ENCODE peak calls at places on chromosomes 11 and 22, in seven cellular contexts. E, Q, W, Z, M, D and S are unnamed samples.

GRCh38 chr11:117828641-117829368 is 4.3 kb upstream of the FXYD2 start:
- DNase-seq in Z (peak; percentile 51), M (peak; percentile 84), D (peak; percentile 25), Q (peak; percentile 11), W (peak; percentile 66), E (no peak), S (peak; percentile 65)

GRCh38 chr22:29814003-29814402 is 24.1 kb downstream of the ASCC2 start:
- DNase-seq in Z (no peak), Q (no peak), D (no peak), W (no peak), E (no peak), M (no peak), S (no peak)

GRCh38 chr22:26554956-26555355 is 35.0 kb downstream of the TPST2 start:
- DNase-seq in E (peak; percentile 20), D (peak; percentile 66), Z (no peak), M (no peak), Q (no peak), W (no peak), S (peak; percentile 66)

GRCh38 chr11:1516273-1517067 is 29.9 kb upstream of the MOB2 start:
- DNase-seq in M (peak; percentile 44), E (no peak), W (peak; percentile 26), Q (no peak), D (no peak), Z (peak; percentile 7), S (no peak)

GRCh38 chr11:15101072-15101701 is 13.5 kb upstream of the INSC start:
- DNase-seq in E (peak; percentile 64), W (peak; percentile 86), Z (peak; percentile 51), Q (peak; percentile 58), M (peak; percentile 71), D (peak; percentile 65), S (peak; percentile 88)

GRCh38 chr11:128888034-128888985 is 2.8 kb upstream of the KCNJ5 start:
- DNase-seq in D (no peak), W (no peak), Z (no peak), Q (peak; percentile 26), E (no peak), M (no peak), S (peak; percentile 85)

GRCh38 chr11:381501-382072 is 12.3 kb downstream of the B4GALNT4 start:
- DNase-seq in Q (no peak), D (no peak), Z (no peak), E (no peak), W (no peak), M (peak; percentile 45), S (no peak)

GRCh38 chr22:27970596-27971220 is 51.7 kb upstream of the PITPNB start:
- DNase-seq in M (no peak), E (no peak), Z (no peak), W (peak; percentile 66), Q (no peak), D (no peak), S (no peak)

GRCh38 chr11:65262381-65262680 is 569 bp downstream of the POLA2 start:
- DNase-seq in E (no peak), D (no peak), Q (no peak), M (no peak), Z (no peak), W (no peak), S (no peak)

GRCh38 chr11:4606231-4607015 is 1.6 kb downstream of the TRIM68 start:
- DNase-seq in E (no peak), D (no peak), Z (no peak), W (peak; percentile 49), Q (no peak), M (no peak), S (no peak)

GRCh38 chr11:77106321-77106720 is 3.7 kb downstream of the OMP start:
- DNase-seq in M (no peak), E (no peak), D (no peak), W (no peak), Z (no peak), Q (no peak), S (no peak)

GRCh38 chr11:127640822-127641485 is 640.4 kb upstream of the KIRREL3 start:
- DNase-seq in W (peak; percentile 1), D (no peak), Z (no peak), M (no peak), E (no peak), Q (no peak), S (no peak)

GRCh38 chr11:44727114-44727372 is 281 bp downstream of the TSPAN18 start:
- DNase-seq in M (no peak), Z (no peak), D (no peak), Q (no peak), W (no peak), E (no peak), S (peak; percentile 73)

GRCh38 chr11:71272161-71272560 is 19.8 kb upstream of the SHANK2 start:
- DNase-seq in D (no peak), M (no peak), Q (no peak), E (no peak), W (no peak), Z (no peak), S (peak; percentile 36)

GRCh38 chr22:17943533-17944204 is 80.7 kb downstream of the MICAL3 start:
- DNase-seq in M (no peak), Q (no peak), W (no peak), E (no peak), Z (no peak), D (no peak), S (no peak)

GRCh38 chr11:19751055-19751454 is 38.4 kb downstream of the NAV2 start:
- DNase-seq in D (no peak), Z (no peak), W (no peak), Q (peak; percentile 49), M (no peak), E (no peak), S (no peak)

GRCh38 chr11:107591098-107591445 is at the start of gene ELMOD1:
- DNase-seq in M (peak; percentile 70), E (no peak), Q (peak; percentile 85), Z (no peak), W (peak; percentile 12), D (peak; percentile 63), S (peak; percentile 85)

GRCh38 chr11:117839936-117840813 is 15.6 kb upstream of the FXYD2 start:
- DNase-seq in D (peak; percentile 17), Q (no peak), W (no peak), M (no peak), E (no peak), Z (no peak), S (no peak)

GRCh38 chr22:46303347-46303965 is 6.8 kb downstream of the GTSE1 start:
- DNase-seq in Q (no peak), D (no peak), M (peak; percentile 26), Z (no peak), W (peak; percentile 24), E (no peak), S (no peak)

GRCh38 chr11:19419021-19419750 is 178.4 kb upstream of the E2F8 start:
- DNase-seq in D (no peak), M (no peak), E (no peak), Q (no peak), Z (peak; percentile 76), W (peak; percentile 88), S (no peak)

GRCh38 chr11:1763796-1764661 is at the start of gene CTSD:
- DNase-seq in W (peak; percentile 80), Q (peak; percentile 81), Z (no peak), D (peak; percentile 80), M (peak; percentile 97), E (peak; percentile 88), S (peak; percentile 93)

GRCh38 chr11:90135016-90135415 is 553 bp downstream of the NAALAD2 start:
- DNase-seq in M (no peak), E (no peak), Z (no peak), W (no peak), Q (no peak), D (no peak), S (no peak)

DNA sequence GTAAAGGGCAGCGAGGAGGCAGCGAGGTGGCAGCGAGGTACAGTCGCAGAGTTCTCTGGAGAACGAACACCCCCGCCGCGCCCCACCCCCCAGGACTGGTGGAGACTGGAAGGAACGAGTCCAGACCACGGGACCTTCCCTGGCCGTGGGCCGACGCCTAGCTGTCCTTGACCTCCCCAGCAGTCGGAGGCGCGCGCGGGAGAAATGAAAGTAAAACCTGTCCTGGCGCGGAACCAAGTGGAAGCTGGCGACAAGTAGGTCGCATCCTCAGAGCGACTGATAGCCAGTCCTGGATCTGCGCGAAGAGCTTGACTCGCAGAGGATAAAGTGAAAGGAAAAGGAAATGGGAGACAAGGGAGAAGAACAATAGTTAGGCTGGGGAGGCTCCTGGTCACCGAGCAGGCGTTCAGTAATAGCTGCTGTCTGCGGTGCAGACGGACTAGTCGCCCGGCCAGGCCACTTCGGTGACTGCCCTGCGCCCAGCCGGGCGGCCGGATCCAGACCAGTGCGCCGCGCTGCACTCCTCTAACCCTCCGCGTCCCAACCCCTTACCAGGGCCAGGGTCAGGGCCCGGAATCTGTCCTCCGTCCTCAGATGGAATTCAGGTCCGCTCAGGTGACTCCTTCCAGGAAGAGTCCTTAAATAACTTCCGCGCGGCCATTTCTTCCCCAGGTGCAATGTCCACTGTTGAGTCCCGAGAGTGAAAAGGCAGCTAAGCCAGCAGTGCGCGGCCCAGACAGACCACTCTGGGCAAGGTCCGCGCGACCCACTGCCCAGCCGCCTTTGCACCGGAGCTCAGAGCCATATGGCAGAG is 1.9 kb upstream of the ADM start:
- DNase-seq in Z (no peak), D (peak; percentile 59), E (no peak), W (peak; percentile 78), Q (peak; percentile 60), M (peak; percentile 94), S (peak; percentile 81)
- TF ChIP-seq CTCF in Z (no peak), D (no peak), E (no peak), W (no peak), Q (no peak), M (no peak), S (no peak)

GRCh38 chr11:93248602-93249001 is 50.8 kb upstream of the SLC36A4 start:
- DNase-seq in W (peak; percentile 39), D (no peak), Q (no peak), M (no peak), E (peak; percentile 23), Z (no peak), S (no peak)

GRCh38 chr11:93253111-93253510 is 55.3 kb upstream of the SLC36A4 start:
- DNase-seq in E (no peak), Z (no peak), D (no peak), Q (no peak), W (no peak), M (no peak), S (no peak)

GRCh38 chr11:93249437-93250210 is 51.8 kb upstream of the SLC36A4 start:
- DNase-seq in D (no peak), M (no peak), Z (no peak), Q (no peak), E (no peak), W (no peak), S (no peak)

DNA sequence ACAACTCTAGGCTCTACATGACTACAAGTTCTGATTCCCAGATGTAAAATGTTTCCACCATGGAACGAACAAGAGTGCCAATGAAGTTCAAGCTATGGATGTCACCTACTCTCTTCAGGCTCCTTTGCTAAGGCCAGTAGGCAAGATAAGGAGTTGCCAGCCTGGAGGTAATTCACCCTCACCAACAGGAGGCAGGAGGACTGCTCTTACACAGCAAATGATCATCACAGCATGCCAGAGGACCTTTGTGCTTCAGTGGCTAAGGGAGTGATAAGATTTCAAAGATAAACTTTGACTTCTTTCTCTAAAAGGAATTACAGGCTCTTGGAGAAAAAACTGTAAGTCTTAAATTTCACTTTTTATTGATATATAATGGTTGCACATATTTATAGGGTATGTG is 54.1 kb upstream of the SLC36A4 start:
- DNase-seq in D (no peak), E (no peak), M (no peak), Q (no peak), Z (no peak), W (no peak), S (no peak)
- TF ChIP-seq CTCF in D (peak; percentile 43), E (no peak), M (no peak), Q (no peak), Z (no peak), W (no peak), S (peak; percentile 71)

GRCh38 chr22:50150161-50151129 is 20.1 kb upstream of the PANX2 start:
- DNase-seq in M (no peak), Z (no peak), Q (peak; percentile 47), D (no peak), E (no peak), W (no peak), S (no peak)
- TF ChIP-seq CTCF in M (no peak), Z (no peak), Q (no peak), D (no peak), E (no peak), W (no peak), S (no peak)

GRCh38 chr22:43338766-43339345 is 4.3 kb downstream of the SCUBE1 start:
- DNase-seq in Z (no peak), E (no peak), M (no peak), Q (no peak), W (no peak), D (no peak), S (no peak)
- TF ChIP-seq CTCF in Z (no peak), E (no peak), M (no peak), Q (no peak), W (no peak), D (no peak), S (peak; percentile 24)